ENCODE peak calls at places on chromosomes 13 and 19, in eight cellular contexts. One of them, this sample, is unnamed.

GRCh38 chr13:33189470-33189869 is 96.1 kb downstream of the STARD13 start:
- DNase-seq in posterior cingulate gyrus: no peak
- DNase-seq in nucleus accumbens: no peak
- DNase-seq in body of pancreas: no peak
- DNase-seq in NCI-H1436: no peak
- DNase-seq in SHP77 treated with DMSO at 0.1 percent for 48 hours: no peak
- DNase-seq in T-helper 9 cell: no peak
- DNase-seq in hypothalamus: no peak
- DNase-seq in this sample: no peak

GRCh38 chr13:49584771-49585182 is 581 bp downstream of the RCBTB1 start:
- DNase-seq in posterior cingulate gyrus: no peak
- DNase-seq in nucleus accumbens: peak
- DNase-seq in body of pancreas: peak
- DNase-seq in NCI-H1436: no peak
- DNase-seq in SHP77 treated with DMSO at 0.1 percent for 48 hours: no peak
- DNase-seq in T-helper 9 cell: no peak
- DNase-seq in hypothalamus: no peak
- DNase-seq in this sample: no peak

GRCh38 chr13:106349080-106349841 is 186.2 kb downstream of the EFNB2 start:
- DNase-seq in posterior cingulate gyrus: peak
- DNase-seq in nucleus accumbens: no peak
- DNase-seq in body of pancreas: no peak
- DNase-seq in NCI-H1436: peak
- DNase-seq in SHP77 treated with DMSO at 0.1 percent for 48 hours: peak
- DNase-seq in T-helper 9 cell: no peak
- DNase-seq in hypothalamus: no peak
- DNase-seq in this sample: no peak

GRCh38 chr13:107066355-107066754 is 498.4 kb upstream of the ARGLU1 start:
- DNase-seq in posterior cingulate gyrus: no peak
- DNase-seq in nucleus accumbens: no peak
- DNase-seq in body of pancreas: no peak
- DNase-seq in NCI-H1436: no peak
- DNase-seq in SHP77 treated with DMSO at 0.1 percent for 48 hours: no peak
- DNase-seq in T-helper 9 cell: no peak
- DNase-seq in hypothalamus: no peak
- DNase-seq in this sample: no peak

GRCh38 chr13:114079601-114080536 is 52.6 kb downstream of the RASA3 start:
- DNase-seq in posterior cingulate gyrus: no peak
- DNase-seq in nucleus accumbens: no peak
- DNase-seq in body of pancreas: no peak
- DNase-seq in NCI-H1436: no peak
- DNase-seq in SHP77 treated with DMSO at 0.1 percent for 48 hours: no peak
- DNase-seq in T-helper 9 cell: no peak
- DNase-seq in hypothalamus: no peak
- DNase-seq in this sample: no peak

GRCh38 chr19:51251453-51251790 is 542 bp downstream of the SIGLECL1 start:
- DNase-seq in posterior cingulate gyrus: no peak
- DNase-seq in nucleus accumbens: no peak
- DNase-seq in body of pancreas: no peak
- DNase-seq in NCI-H1436: no peak
- DNase-seq in SHP77 treated with DMSO at 0.1 percent for 48 hours: no peak
- DNase-seq in T-helper 9 cell: no peak
- DNase-seq in hypothalamus: no peak
- DNase-seq in this sample: no peak

GRCh38 chr13:108961542-108962125 is 332.2 kb downstream of the MYO16 start:
- DNase-seq in posterior cingulate gyrus: no peak
- DNase-seq in nucleus accumbens: no peak
- DNase-seq in body of pancreas: no peak
- DNase-seq in NCI-H1436: peak
- DNase-seq in SHP77 treated with DMSO at 0.1 percent for 48 hours: peak
- DNase-seq in T-helper 9 cell: no peak
- DNase-seq in hypothalamus: no peak
- DNase-seq in this sample: peak

GRCh38 chr13:32383836-32384618 is 43.9 kb downstream of the N4BP2L1 start:
- DNase-seq in posterior cingulate gyrus: no peak
- DNase-seq in nucleus accumbens: no peak
- DNase-seq in body of pancreas: no peak
- DNase-seq in NCI-H1436: no peak
- DNase-seq in SHP77 treated with DMSO at 0.1 percent for 48 hours: no peak
- DNase-seq in T-helper 9 cell: no peak
- DNase-seq in hypothalamus: no peak
- DNase-seq in this sample: no peak

GRCh38 chr19:31113250-31113685 is 236.0 kb downstream of the TSHZ3 start:
- DNase-seq in posterior cingulate gyrus: no peak
- DNase-seq in nucleus accumbens: no peak
- DNase-seq in body of pancreas: no peak
- DNase-seq in NCI-H1436: no peak
- DNase-seq in SHP77 treated with DMSO at 0.1 percent for 48 hours: no peak
- DNase-seq in T-helper 9 cell: no peak
- DNase-seq in hypothalamus: no peak
- DNase-seq in this sample: no peak

GRCh38 chr19:40610396-40611064 is 9.4 kb downstream of the LTBP4 start:
- DNase-seq in posterior cingulate gyrus: peak
- DNase-seq in nucleus accumbens: no peak
- DNase-seq in body of pancreas: peak
- DNase-seq in NCI-H1436: peak
- DNase-seq in SHP77 treated with DMSO at 0.1 percent for 48 hours: peak
- DNase-seq in T-helper 9 cell: peak
- DNase-seq in hypothalamus: no peak
- DNase-seq in this sample: no peak

GRCh38 chr19:40403262-40403984 is 9.8 kb downstream of the PRX start:
- DNase-seq in posterior cingulate gyrus: peak
- DNase-seq in nucleus accumbens: peak
- DNase-seq in body of pancreas: peak
- DNase-seq in NCI-H1436: peak
- DNase-seq in SHP77 treated with DMSO at 0.1 percent for 48 hours: peak
- DNase-seq in T-helper 9 cell: peak
- DNase-seq in hypothalamus: peak
- DNase-seq in this sample: peak

GRCh38 chr13:24709186-24709913 is 29.1 kb downstream of the ATP12A start:
- DNase-seq in posterior cingulate gyrus: no peak
- DNase-seq in nucleus accumbens: no peak
- DNase-seq in body of pancreas: no peak
- DNase-seq in NCI-H1436: no peak
- DNase-seq in SHP77 treated with DMSO at 0.1 percent for 48 hours: no peak
- DNase-seq in T-helper 9 cell: peak
- DNase-seq in hypothalamus: no peak
- DNase-seq in this sample: no peak

GRCh38 chr13:20405691-20406090 is 120.0 kb downstream of the CRYL1 start:
- DNase-seq in posterior cingulate gyrus: no peak
- DNase-seq in nucleus accumbens: no peak
- DNase-seq in body of pancreas: no peak
- DNase-seq in NCI-H1436: no peak
- DNase-seq in SHP77 treated with DMSO at 0.1 percent for 48 hours: no peak
- DNase-seq in T-helper 9 cell: no peak
- DNase-seq in hypothalamus: no peak
- DNase-seq in this sample: no peak

GRCh38 chr13:99982021-99982740 is 597 bp downstream of the ZIC2 start:
- DNase-seq in posterior cingulate gyrus: no peak
- DNase-seq in nucleus accumbens: no peak
- DNase-seq in body of pancreas: no peak
- DNase-seq in NCI-H1436: no peak
- DNase-seq in SHP77 treated with DMSO at 0.1 percent for 48 hours: no peak
- DNase-seq in T-helper 9 cell: no peak
- DNase-seq in hypothalamus: no peak
- DNase-seq in this sample: no peak

GRCh38 chr13:41942462-41943094 is 18.3 kb downstream of the VWA8 start:
- DNase-seq in posterior cingulate gyrus: no peak
- DNase-seq in nucleus accumbens: no peak
- DNase-seq in body of pancreas: no peak
- DNase-seq in NCI-H1436: no peak
- DNase-seq in SHP77 treated with DMSO at 0.1 percent for 48 hours: no peak
- DNase-seq in T-helper 9 cell: no peak
- DNase-seq in hypothalamus: no peak
- DNase-seq in this sample: no peak

GRCh38 chr13:100944791-100945345 is 270.3 kb upstream of the TMTC4 start:
- DNase-seq in posterior cingulate gyrus: no peak
- DNase-seq in nucleus accumbens: no peak
- DNase-seq in body of pancreas: no peak
- DNase-seq in NCI-H1436: no peak
- DNase-seq in SHP77 treated with DMSO at 0.1 percent for 48 hours: no peak
- DNase-seq in T-helper 9 cell: no peak
- DNase-seq in hypothalamus: no peak
- DNase-seq in this sample: no peak

GRCh38 chr13:113273856-113274590 is 23.0 kb upstream of the LAMP1 start:
- DNase-seq in posterior cingulate gyrus: no peak
- DNase-seq in nucleus accumbens: no peak
- DNase-seq in body of pancreas: peak
- DNase-seq in NCI-H1436: no peak
- DNase-seq in SHP77 treated with DMSO at 0.1 percent for 48 hours: no peak
- DNase-seq in T-helper 9 cell: no peak
- DNase-seq in hypothalamus: no peak
- DNase-seq in this sample: no peak

GRCh38 chr19:23991170-23991569 is 76.5 kb downstream of the ZNF726 start:
- DNase-seq in posterior cingulate gyrus: no peak
- DNase-seq in nucleus accumbens: no peak
- DNase-seq in body of pancreas: peak
- DNase-seq in NCI-H1436: no peak
- DNase-seq in SHP77 treated with DMSO at 0.1 percent for 48 hours: peak
- DNase-seq in T-helper 9 cell: no peak
- DNase-seq in hypothalamus: no peak
- DNase-seq in this sample: no peak

GRCh38 chr19:28313633-28314032 is 899.3 kb downstream of the UQCRFS1 start:
- DNase-seq in posterior cingulate gyrus: no peak
- DNase-seq in nucleus accumbens: no peak
- DNase-seq in body of pancreas: peak
- DNase-seq in NCI-H1436: no peak
- DNase-seq in SHP77 treated with DMSO at 0.1 percent for 48 hours: no peak
- DNase-seq in T-helper 9 cell: no peak
- DNase-seq in hypothalamus: no peak
- DNase-seq in this sample: no peak

GRCh38 chr13:112056739-112057433 is 10.1 kb upstream of the SOX1 start:
- DNase-seq in posterior cingulate gyrus: no peak
- DNase-seq in nucleus accumbens: no peak
- DNase-seq in body of pancreas: no peak
- DNase-seq in NCI-H1436: no peak
- DNase-seq in SHP77 treated with DMSO at 0.1 percent for 48 hours: no peak
- DNase-seq in T-helper 9 cell: no peak
- DNase-seq in hypothalamus: no peak
- DNase-seq in this sample: no peak

GRCh38 chr19:16361926-16362325 is 37.3 kb downstream of the KLF2 start:
- DNase-seq in posterior cingulate gyrus: no peak
- DNase-seq in nucleus accumbens: no peak
- DNase-seq in body of pancreas: no peak
- DNase-seq in NCI-H1436: no peak
- DNase-seq in SHP77 treated with DMSO at 0.1 percent for 48 hours: no peak
- DNase-seq in T-helper 9 cell: no peak
- DNase-seq in hypothalamus: no peak
- DNase-seq in this sample: no peak

GRCh38 chr19:55672418-55672817 is 2.6 kb upstream of the EPN1 start:
- DNase-seq in posterior cingulate gyrus: no peak
- DNase-seq in nucleus accumbens: no peak
- DNase-seq in body of pancreas: no peak
- DNase-seq in NCI-H1436: no peak
- DNase-seq in SHP77 treated with DMSO at 0.1 percent for 48 hours: no peak
- DNase-seq in T-helper 9 cell: no peak
- DNase-seq in hypothalamus: no peak
- DNase-seq in this sample: no peak

GRCh38 chr13:66558511-66558910 is 671.6 kb downstream of the PCDH9 start:
- DNase-seq in posterior cingulate gyrus: no peak
- DNase-seq in nucleus accumbens: no peak
- DNase-seq in body of pancreas: no peak
- DNase-seq in NCI-H1436: no peak
- DNase-seq in SHP77 treated with DMSO at 0.1 percent for 48 hours: no peak
- DNase-seq in T-helper 9 cell: no peak
- DNase-seq in hypothalamus: no peak
- DNase-seq in this sample: no peak

GRCh38 chr19:1275976-1276619 is 768 bp downstream of the FAM174C start:
- DNase-seq in posterior cingulate gyrus: no peak
- DNase-seq in nucleus accumbens: no peak
- DNase-seq in body of pancreas: no peak
- DNase-seq in NCI-H1436: no peak
- DNase-seq in SHP77 treated with DMSO at 0.1 percent for 48 hours: no peak
- DNase-seq in T-helper 9 cell: no peak
- DNase-seq in hypothalamus: no peak
- DNase-seq in this sample: no peak

GRCh38 chr13:44373601-44374347 is at the start of gene SERP2:
- DNase-seq in posterior cingulate gyrus: peak
- DNase-seq in nucleus accumbens: peak
- DNase-seq in body of pancreas: peak
- DNase-seq in NCI-H1436: no peak
- DNase-seq in SHP77 treated with DMSO at 0.1 percent for 48 hours: peak
- DNase-seq in T-helper 9 cell: no peak
- DNase-seq in hypothalamus: peak
- DNase-seq in this sample: no peak

GRCh38 chr13:66214467-66214866 is 1015.7 kb downstream of the PCDH9 start:
- DNase-seq in posterior cingulate gyrus: no peak
- DNase-seq in nucleus accumbens: no peak
- DNase-seq in body of pancreas: no peak
- DNase-seq in NCI-H1436: no peak
- DNase-seq in SHP77 treated with DMSO at 0.1 percent for 48 hours: no peak
- DNase-seq in T-helper 9 cell: no peak
- DNase-seq in hypothalamus: no peak
- DNase-seq in this sample: no peak

GRCh38 chr19:17481986-17482385 is 11.7 kb downstream of the SLC27A1 start:
- DNase-seq in posterior cingulate gyrus: no peak
- DNase-seq in nucleus accumbens: no peak
- DNase-seq in body of pancreas: no peak
- DNase-seq in NCI-H1436: no peak
- DNase-seq in SHP77 treated with DMSO at 0.1 percent for 48 hours: no peak
- DNase-seq in T-helper 9 cell: no peak
- DNase-seq in hypothalamus: no peak
- DNase-seq in this sample: no peak

GRCh38 chr19:49421039-49421877 is 2.0 kb downstream of the PTH2 start:
- DNase-seq in posterior cingulate gyrus: peak
- DNase-seq in nucleus accumbens: no peak
- DNase-seq in body of pancreas: peak
- DNase-seq in NCI-H1436: peak
- DNase-seq in SHP77 treated with DMSO at 0.1 percent for 48 hours: no peak
- DNase-seq in T-helper 9 cell: no peak
- DNase-seq in hypothalamus: no peak
- DNase-seq in this sample: no peak

GRCh38 chr19:40246292-40247073 is 20.0 kb upstream of the CCNP start:
- DNase-seq in posterior cingulate gyrus: no peak
- DNase-seq in nucleus accumbens: no peak
- DNase-seq in body of pancreas: no peak
- DNase-seq in NCI-H1436: no peak
- DNase-seq in SHP77 treated with DMSO at 0.1 percent for 48 hours: no peak
- DNase-seq in T-helper 9 cell: no peak
- DNase-seq in hypothalamus: no peak
- DNase-seq in this sample: no peak

GRCh38 chr19:48466571-48467325 is 2.4 kb upstream of the CYTH2 start:
- DNase-seq in posterior cingulate gyrus: no peak
- DNase-seq in nucleus accumbens: no peak
- DNase-seq in body of pancreas: no peak
- DNase-seq in NCI-H1436: no peak
- DNase-seq in SHP77 treated with DMSO at 0.1 percent for 48 hours: no peak
- DNase-seq in T-helper 9 cell: no peak
- DNase-seq in hypothalamus: no peak
- DNase-seq in this sample: no peak

GRCh38 chr19:16957151-16957662 is 68.4 kb downstream of the F2RL3 start:
- DNase-seq in posterior cingulate gyrus: no peak
- DNase-seq in nucleus accumbens: no peak
- DNase-seq in body of pancreas: peak
- DNase-seq in NCI-H1436: peak
- DNase-seq in SHP77 treated with DMSO at 0.1 percent for 48 hours: no peak
- DNase-seq in T-helper 9 cell: no peak
- DNase-seq in hypothalamus: no peak
- DNase-seq in this sample: no peak

GRCh38 chr19:55241143-55241934 is 12.8 kb upstream of the TMEM86B start:
- DNase-seq in posterior cingulate gyrus: no peak
- DNase-seq in nucleus accumbens: no peak
- DNase-seq in body of pancreas: no peak
- DNase-seq in NCI-H1436: no peak
- DNase-seq in SHP77 treated with DMSO at 0.1 percent for 48 hours: no peak
- DNase-seq in T-helper 9 cell: no peak
- DNase-seq in hypothalamus: no peak
- DNase-seq in this sample: no peak

GRCh38 chr19:28882818-28883217 is 330.1 kb downstream of the UQCRFS1 start:
- DNase-seq in posterior cingulate gyrus: no peak
- DNase-seq in nucleus accumbens: no peak
- DNase-seq in body of pancreas: no peak
- DNase-seq in NCI-H1436: no peak
- DNase-seq in SHP77 treated with DMSO at 0.1 percent for 48 hours: no peak
- DNase-seq in T-helper 9 cell: no peak
- DNase-seq in hypothalamus: no peak
- DNase-seq in this sample: no peak

GRCh38 chr13:59318320-59318930 is 845.3 kb downstream of the DIAPH3 start:
- DNase-seq in posterior cingulate gyrus: peak
- DNase-seq in nucleus accumbens: peak
- DNase-seq in body of pancreas: peak
- DNase-seq in NCI-H1436: peak
- DNase-seq in SHP77 treated with DMSO at 0.1 percent for 48 hours: no peak
- DNase-seq in T-helper 9 cell: peak
- DNase-seq in hypothalamus: peak
- DNase-seq in this sample: peak